ENCODE peak calls at places on chromosomes 13 and 19, in six cellular contexts. R, Z, C, M, V and I are unnamed samples. For H3K9me3, the result is how much of the 10 kb centered on the place peaks cover.

GRCh38 chr13:41018583-41018909 is 570 bp downstream of the ELF1 start:
- DNase-seq in R (no peak), Z (no peak), C (no peak), M (no peak), V (no peak), I (no peak)

GRCh38 chr13:101144808-101145419 is 271.4 kb downstream of the NALCN start:
- DNase-seq in R (no peak), Z (peak), C (peak), M (no peak), V (peak), I (no peak)

GRCh38 chr19:53908106-53908932 is 759 bp upstream of the CACNG7 start:
- DNase-seq in R (no peak), Z (peak), C (peak), M (no peak), V (peak), I (peak)

GRCh38 chr13:44894001-44894770 is 95.1 kb downstream of the NUFIP1 start:
- DNase-seq in R (no peak), Z (no peak), C (no peak), M (no peak), V (peak), I (peak)

GRCh38 chr19:55611983-55612645 is 6.7 kb downstream of the ZNF865 start:
- DNase-seq in R (no peak), Z (no peak), C (no peak), M (no peak), V (no peak), I (no peak)

GRCh38 chr19:16370671-16371391 is 46.2 kb downstream of the KLF2 start:
- DNase-seq in R (no peak), Z (no peak), C (no peak), M (no peak), V (no peak), I (no peak)

GRCh38 chr19:3954107-3954506 is 16.8 kb downstream of the DAPK3 start:
- DNase-seq in R (no peak), Z (no peak), C (no peak), M (no peak), V (no peak), I (no peak)

GRCh38 chr13:60411983-60412382 is 15.0 kb downstream of the TDRD3 start:
- DNase-seq in R (no peak), Z (no peak), C (no peak), M (no peak), V (no peak), I (no peak)

GRCh38 chr19:35531291-35531690 is 2.0 kb upstream of the GAPDHS start:
- DNase-seq in R (no peak), Z (no peak), C (no peak), M (no peak), V (no peak), I (no peak)

GRCh38 chr19:46605356-46605821 is 4.3 kb downstream of the CALM3 start:
- DNase-seq in R (no peak), Z (no peak), C (no peak), M (peak), V (peak), I (no peak)

GRCh38 chr19:19098084-19098702 is 34.4 kb downstream of the SLC25A42 start:
- DNase-seq in R (no peak), Z (no peak), C (no peak), M (no peak), V (no peak), I (no peak)

GRCh38 chr19:19098703-19099632 is 35.2 kb downstream of the SLC25A42 start:
- DNase-seq in R (no peak), Z (no peak), C (no peak), M (no peak), V (no peak), I (no peak)

GRCh38 chr19:19095691-19096090 is 31.9 kb downstream of the SLC25A42 start:
- DNase-seq in R (no peak), Z (no peak), C (no peak), M (no peak), V (no peak), I (no peak)

GRCh38 chr19:19094513-19094912 is 30.7 kb downstream of the SLC25A42 start:
- DNase-seq in R (no peak), Z (no peak), C (no peak), M (no peak), V (no peak), I (no peak)

GRCh38 chr19:19096641-19097627 is 33.1 kb downstream of the SLC25A42 start:
- DNase-seq in R (no peak), Z (no peak), C (no peak), M (no peak), V (no peak), I (no peak)
- TF ChIP-seq EP300 in R (no peak), Z (no peak), C (no peak), M (no peak), V (no peak), I (no peak)

GRCh38 chr13:25571237-25571636 is 199.5 kb downstream of the ATP8A2 start:
- DNase-seq in R (no peak), Z (no peak), C (no peak), M (no peak), V (no peak), I (no peak)
- H3K9me3 ChIP-seq in R (under half), Z (under half), C (under half), M (under half), V (under half), I (under half)

DNA sequence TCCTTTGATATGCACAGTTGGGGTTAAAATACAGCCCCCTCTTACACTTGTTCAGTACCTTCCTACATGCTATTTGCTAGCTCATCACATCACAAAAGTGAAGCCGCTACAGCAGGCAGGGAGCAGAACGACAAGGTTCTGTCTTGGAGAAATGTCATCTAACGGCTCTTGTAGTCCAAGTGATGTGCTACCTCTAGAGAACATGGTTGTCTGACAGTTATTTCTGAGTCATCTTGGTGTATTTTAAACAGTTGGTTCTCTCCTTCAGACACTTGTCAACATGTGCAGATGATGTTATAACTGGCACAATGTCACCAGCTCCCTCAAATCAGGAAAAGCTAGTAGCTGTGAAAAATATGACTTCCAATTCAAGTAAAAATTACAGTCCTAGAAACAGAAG is 865.0 kb downstream of the PCDH9 start:
- DNase-seq in R (no peak), Z (no peak), C (no peak), M (no peak), V (no peak), I (no peak)
- H3K4me3 ChIP-seq in R (no peak), Z (no peak), C (no peak), M (no peak), V (no peak), I (no peak)

GRCh38 chr19:7846247-7846646 is 16.2 kb downstream of the EVI5L start:
- DNase-seq in R (no peak), Z (no peak), C (no peak), M (no peak), V (no peak), I (no peak)

GRCh38 chr19:7843521-7843920 is 13.5 kb downstream of the EVI5L start:
- DNase-seq in R (no peak), Z (no peak), C (no peak), M (no peak), V (peak), I (no peak)

GRCh38 chr19:7844951-7845350 is 14.9 kb downstream of the EVI5L start:
- DNase-seq in R (no peak), Z (no peak), C (no peak), M (no peak), V (no peak), I (no peak)

GRCh38 chr19:7844405-7844804 is 14.4 kb downstream of the EVI5L start:
- DNase-seq in R (no peak), Z (no peak), C (no peak), M (no peak), V (no peak), I (no peak)

DNA sequence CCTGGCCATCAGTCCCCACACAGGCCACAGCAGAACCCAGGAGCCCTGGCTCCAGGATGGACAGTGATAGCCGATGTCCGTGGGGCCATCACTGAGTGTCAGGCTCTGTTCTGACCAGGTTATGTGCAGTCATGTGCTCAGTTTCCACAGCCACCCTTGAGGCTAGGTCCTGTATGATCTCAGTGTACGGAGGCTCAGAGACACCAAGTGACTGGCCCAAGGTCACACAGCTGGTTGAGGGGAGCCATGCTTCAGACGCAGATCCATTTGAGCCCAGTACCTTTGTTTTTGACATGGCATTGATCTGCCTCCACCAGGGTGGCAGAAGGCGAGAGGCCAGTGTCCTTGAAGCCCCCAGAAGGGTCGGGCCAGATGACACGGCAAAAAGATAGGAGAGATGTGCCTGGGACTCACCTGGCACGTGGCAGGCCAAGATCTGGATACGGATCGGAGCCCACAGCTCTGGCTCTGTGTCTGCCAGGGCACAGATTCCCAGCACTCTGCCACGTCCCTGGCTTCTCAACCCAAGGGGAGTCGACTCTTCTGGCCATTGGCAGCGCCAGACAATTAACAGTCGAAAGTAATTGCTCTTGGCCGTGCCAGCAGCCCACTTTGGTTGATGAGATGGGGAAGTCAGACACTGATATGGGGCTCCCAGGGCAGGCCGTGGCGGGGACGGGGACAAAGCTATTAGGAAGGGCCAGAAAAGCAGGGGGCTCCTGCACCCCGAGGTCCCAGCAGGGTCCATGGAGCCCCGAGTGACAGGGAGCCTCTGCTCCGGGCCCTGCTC is 15.6 kb downstream of the EVI5L start:
- DNase-seq in R (no peak), Z (no peak), C (no peak), M (no peak), V (no peak), I (no peak)
- TF ChIP-seq EP300 in R (no peak), Z (no peak), C (no peak), M (no peak), V (no peak), I (no peak)

GRCh38 chr19:52028780-52029123 is 573 bp upstream of the ZNF614 start:
- DNase-seq in R (no peak), Z (no peak), C (no peak), M (no peak), V (peak), I (no peak)

GRCh38 chr19:52039169-52039568 is 9.5 kb downstream of the ZNF432 start:
- DNase-seq in R (no peak), Z (no peak), C (no peak), M (no peak), V (no peak), I (no peak)

GRCh38 chr19:52028027-52028779 is at the start of gene ZNF614:
- DNase-seq in R (peak), Z (peak), C (peak), M (peak), V (peak), I (peak)

DNA sequence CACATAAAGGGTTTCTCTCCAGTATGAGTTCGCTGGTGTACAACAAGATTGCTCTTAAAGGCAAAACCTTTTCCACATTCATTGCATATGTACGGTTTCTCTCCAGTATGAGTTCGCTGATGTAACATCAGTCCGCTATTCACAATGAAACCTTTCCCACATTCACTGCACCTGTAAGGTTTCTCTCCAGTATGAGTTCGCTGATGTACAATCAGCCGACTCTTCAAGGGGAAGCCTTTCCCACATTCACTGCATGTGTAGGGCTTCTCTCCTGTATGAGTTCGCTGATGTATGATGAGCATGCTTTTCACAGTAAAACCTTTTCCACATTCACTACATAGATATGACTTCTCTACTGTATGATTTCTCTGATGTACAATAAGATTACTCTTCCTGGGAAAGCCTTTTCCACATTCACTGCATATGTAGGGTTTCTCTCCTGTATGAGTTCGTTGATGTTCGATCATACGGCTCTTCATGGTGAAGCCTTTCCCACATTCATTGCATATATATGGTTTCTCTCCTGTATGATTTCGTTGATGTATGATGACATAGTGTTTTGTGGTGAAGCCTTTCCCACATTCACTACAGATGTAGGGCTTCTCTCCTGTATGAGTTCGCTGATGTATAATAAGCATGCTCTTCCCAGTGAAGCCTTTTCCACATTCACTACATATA is 6.0 kb upstream of the ZNF614 start:
- DNase-seq in R (no peak), Z (peak), C (no peak), M (no peak), V (no peak), I (no peak)
- H3K9me3 ChIP-seq in R (under half), Z (half or more), C (under half), M (half or more), V (half or more), I (half or more)

GRCh38 chr19:6779204-6779603 is 6.7 kb downstream of the VAV1 start:
- DNase-seq in R (no peak), Z (no peak), C (no peak), M (no peak), V (no peak), I (no peak)
- H3K4me3 ChIP-seq in R (no peak), Z (no peak), C (no peak), M (no peak), V (no peak), I (no peak)

GRCh38 chr13:19634129-19634740 is 776 bp downstream of the MPHOSPH8 start:
- DNase-seq in R (peak), Z (peak), C (no peak), M (no peak), V (peak), I (peak)

GRCh38 chr13:19632915-19633339 is 532 bp upstream of the MPHOSPH8 start:
- DNase-seq in R (no peak), Z (no peak), C (no peak), M (no peak), V (no peak), I (no peak)

DNA sequence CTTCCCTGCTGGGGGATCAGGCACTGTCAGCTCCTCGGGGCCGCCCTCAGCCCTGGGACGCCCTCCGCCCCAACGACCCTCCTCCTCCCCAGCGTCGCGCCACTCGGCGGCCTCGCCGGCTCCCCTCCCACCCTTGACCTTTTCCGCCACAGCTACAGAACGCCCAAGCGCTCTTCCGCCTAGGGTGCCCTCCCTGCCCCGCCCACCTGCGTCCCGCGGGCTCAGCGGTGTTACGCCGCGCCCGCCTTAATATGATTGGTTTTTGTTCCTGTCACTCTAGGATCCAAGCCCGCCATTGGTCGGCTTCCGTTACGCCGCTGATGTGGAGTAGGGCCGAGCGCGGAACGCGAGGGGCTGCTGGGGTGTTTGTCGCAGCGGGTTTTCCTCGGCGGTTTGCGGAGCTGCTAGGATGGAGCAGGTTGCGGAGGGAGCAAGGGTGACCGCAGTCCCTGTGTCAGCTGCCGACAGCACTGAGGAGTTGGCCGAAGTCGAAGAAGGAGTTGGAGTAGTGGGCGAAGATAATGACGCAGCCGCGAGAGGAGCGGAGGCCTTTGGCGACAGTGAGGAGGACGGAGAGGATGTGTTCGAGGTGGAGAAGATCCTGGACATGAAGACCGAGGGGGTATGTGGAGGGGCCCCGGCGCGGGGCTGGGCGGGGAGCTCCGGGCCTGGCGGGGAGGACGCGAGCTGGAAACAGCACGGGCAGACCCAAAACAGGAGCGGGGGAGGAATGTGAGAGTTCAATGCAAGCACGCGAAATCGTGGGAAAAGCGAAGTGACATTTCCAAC is at the start of gene MPHOSPH8:
- DNase-seq in R (peak), Z (peak), C (peak), M (peak), V (peak), I (peak)
- TF ChIP-seq EP300 in R (peak), Z (no peak), C (no peak), M (no peak), V (no peak), I (no peak)

DNA sequence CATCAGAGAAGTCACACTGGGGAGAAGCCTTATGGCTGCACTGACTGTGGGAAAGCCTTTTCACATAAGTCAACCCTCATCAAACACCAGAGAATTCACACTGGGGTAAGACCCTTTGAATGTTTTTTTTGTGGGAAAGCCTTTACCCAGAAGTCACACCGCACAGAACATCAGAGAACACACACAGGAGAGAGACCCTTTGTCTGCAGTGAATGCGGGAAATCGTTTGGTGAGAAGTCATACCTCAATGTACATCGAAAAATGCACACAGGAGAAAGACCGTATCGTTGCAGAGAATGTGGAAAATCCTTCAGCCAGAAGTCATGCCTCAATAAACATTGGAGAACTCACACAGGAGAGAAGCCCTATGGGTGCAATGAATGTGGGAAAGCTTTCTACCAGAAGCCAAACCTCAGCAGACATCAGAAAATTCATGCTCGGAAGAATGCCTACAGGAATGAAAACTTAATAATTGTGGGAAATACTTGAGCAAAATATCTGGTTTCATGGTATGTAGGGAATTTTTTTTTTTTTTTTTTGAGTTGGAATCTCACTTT is 30.7 kb downstream of the ZNF793 start:
- DNase-seq in R (no peak), Z (no peak), C (no peak), M (no peak), V (no peak), I (no peak)
- H3K9me3 ChIP-seq in R (under half), Z (half or more), C (under half), M (half or more), V (under half), I (half or more)

GRCh38 chr19:52114691-52115090 is 19.1 kb upstream of the ZNF841 start:
- DNase-seq in R (no peak), Z (no peak), C (no peak), M (no peak), V (no peak), I (no peak)
- H3K4me3 ChIP-seq in R (no peak), Z (no peak), C (no peak), M (no peak), V (no peak), I (no peak)